ENCODE peak calls at places on chromosomes 12 and 14, in four cellular contexts. I is spleen, A is astrocyte of the spinal cord, L is body of pancreas. M is an unnamed sample.

GRCh38 chr14:69710378-69710777 is 56.6 kb upstream of the SRSF5 start:
- DNase-seq in A (no peak), L (no peak), I (no peak), M (no peak)

GRCh38 chr14:55141812-55142211 is 12.8 kb downstream of the LGALS3 start:
- DNase-seq in A (no peak), L (no peak), I (no peak), M (no peak)

GRCh38 chr12:51405801-51406207 is 14.6 kb upstream of the GALNT6 start:
- DNase-seq in A (no peak), L (no peak), I (no peak), M (no peak)

GRCh38 chr12:76450690-76451089 is 102.5 kb upstream of the BBS10 start:
- DNase-seq in L (no peak), I (no peak), A (peak; percentile 90), M (peak; percentile 89)

GRCh38 chr12:69779928-69780327 is 41.3 kb downstream of the RAB3IP start:
- DNase-seq in L (no peak), I (no peak), A (peak; percentile 42), M (peak; percentile 39)

GRCh38 chr12:10701226-10701681 is 21.9 kb downstream of the YBX3 start:
- DNase-seq in L (no peak), A (no peak), I (no peak), M (peak; percentile 67)

GRCh38 chr14:75232597-75232996 is 46.0 kb upstream of the FOS start:
- DNase-seq in I (no peak), L (no peak), A (no peak), M (no peak)

GRCh38 chr12:121060149-121061001 is 21.3 kb upstream of the OASL start:
- DNase-seq in A (peak; percentile 41), I (peak; percentile 85), L (peak; percentile 15), M (peak; percentile 74)

DNA sequence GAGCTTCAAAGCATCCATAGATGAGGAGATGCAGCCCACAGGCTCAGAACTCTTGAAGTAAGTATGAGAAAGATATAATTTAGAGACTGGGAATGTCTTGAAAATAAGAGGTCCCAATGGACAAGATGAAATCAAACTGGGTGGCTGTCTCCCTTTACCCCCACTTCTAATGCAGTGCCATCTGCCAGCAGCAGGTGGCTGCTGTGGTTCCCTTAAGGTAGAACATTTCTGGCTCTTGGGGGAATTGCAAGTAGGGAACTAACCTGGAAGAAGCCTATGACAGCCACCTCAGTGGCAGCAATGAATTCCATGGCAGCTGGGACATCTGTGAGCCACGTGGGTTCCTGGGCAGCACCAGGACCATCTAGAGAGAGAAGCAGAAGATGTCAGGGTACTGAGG is 648 bp downstream of the ERP27 start:
- DNase-seq in L (peak; percentile 32), I (no peak), A (no peak), M (no peak)
- TF ChIP-seq CTCF in L (peak; percentile 61), I (peak; percentile 23), A (no peak), M (no peak)

GRCh38 chr12:94550964-94551363 is 91.3 kb upstream of the CEP83 start:
- DNase-seq in A (no peak), I (no peak), L (no peak), M (no peak)

GRCh38 chr12:94551810-94552209 is 92.1 kb upstream of the CEP83 start:
- DNase-seq in L (no peak), I (no peak), A (no peak), M (no peak)

GRCh38 chr12:94545937-94546771 is 86.5 kb upstream of the CEP83 start:
- DNase-seq in A (peak; percentile 66), I (no peak), L (peak; percentile 45), M (peak; percentile 80)
- TF ChIP-seq CTCF in A (peak; percentile 86), I (peak; percentile 76), L (peak; percentile 84), M (peak; percentile 92)

DNA sequence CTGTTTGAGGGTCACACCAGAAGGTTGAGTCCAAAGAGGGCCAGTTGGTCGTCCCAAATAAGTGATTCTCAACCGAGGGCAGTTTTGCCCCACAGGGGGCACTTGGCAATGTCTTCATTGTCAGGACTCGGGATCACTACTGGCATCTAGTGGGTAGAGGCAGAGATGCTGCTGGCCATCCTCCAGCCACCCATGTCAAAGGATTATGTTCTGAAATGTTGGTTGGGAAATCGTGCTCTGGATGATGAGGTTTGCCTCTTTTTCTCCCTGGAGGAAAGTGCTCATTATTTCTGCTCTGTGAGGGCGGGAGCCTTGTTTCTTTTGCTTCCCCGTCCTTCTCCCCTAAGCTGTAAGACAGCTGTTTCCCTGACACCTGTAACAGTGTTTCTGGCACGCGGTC is 3.6 kb downstream of the ZNF839 start:
- DNase-seq in I (peak; percentile 68), L (peak; percentile 77), A (peak; percentile 69), M (peak; percentile 84)
- TF ChIP-seq CTCF in I (no peak), L (peak; percentile 56), A (peak; percentile 73), M (peak; percentile 71)

GRCh38 chr12:47753021-47754001 is 5.4 kb downstream of the RAPGEF3 start:
- DNase-seq in I (peak; percentile 88), A (no peak), L (peak; percentile 85), M (peak; percentile 22)

GRCh38 chr12:47754881-47755280 is 3.8 kb downstream of the RAPGEF3 start:
- DNase-seq in L (peak; percentile 92), A (no peak), I (peak; percentile 66), M (no peak)

GRCh38 chr12:47755655-47756562 is 2.8 kb downstream of the RAPGEF3 start:
- DNase-seq in L (peak; percentile 47), I (peak; percentile 67), A (no peak), M (no peak)

GRCh38 chr12:47752552-47752951 is 6.1 kb downstream of the RAPGEF3 start:
- DNase-seq in I (no peak), A (no peak), L (no peak), M (no peak)

DNA sequence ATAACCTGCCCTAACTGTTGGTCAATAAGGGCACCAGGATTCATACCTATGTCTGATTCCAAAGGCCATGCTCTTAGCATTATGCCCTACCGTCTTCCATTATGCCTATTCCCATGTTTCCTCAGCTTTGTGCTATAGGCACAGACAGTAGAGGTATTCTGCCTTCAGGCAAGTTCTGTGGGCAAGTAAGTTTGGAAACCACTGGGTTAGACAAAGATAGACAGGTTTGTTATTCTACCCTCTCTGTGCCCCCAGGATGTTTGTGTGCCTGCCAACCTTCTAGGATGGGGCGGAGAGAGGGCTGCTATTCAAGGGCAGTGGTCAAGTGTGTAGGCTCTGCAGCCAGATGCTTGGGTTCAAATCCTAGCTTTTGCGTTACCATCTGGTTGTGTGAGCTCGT is 4.6 kb downstream of the RAPGEF3 start:
- DNase-seq in A (no peak), L (no peak), I (no peak), M (no peak)
- TF ChIP-seq CTCF in A (no peak), L (no peak), I (no peak), M (no peak)